ENCODE peak calls at places on chromosomes 5 and 9, in ten cellular contexts. J is activated CD4-positive, alpha-beta T cell treated with anti-CD3 and anti-CD28 coated beads, Interleukin-2, amount 10 ng/mL, durations not matched to agents 7 days and 5 days; Q is activated CD8-positive, alpha-beta memory T cell treated with anti-CD3 and anti-CD28 coated beads for 1 hour; E is naive thymus-derived CD8-positive, alpha-beta T cell; U is stimulated activated CD8-positive, alpha-beta memory T cell treated with anti-CD3 and anti-CD28 coated beads, Interleukin-4, amount 100 ng/mL, for 48 hours; W is GM13977; V is kidney glomerular epithelial cell; H is NCI-H1417; F is HuH-7; Z is MV-4-11. L is an unnamed sample.

GRCh38 chr5:112883192-112883591 is 22.1 kb downstream of the SRP19 start:
- DNase-seq in J (no peak), Q (no peak), E (no peak), U (no peak), W (no peak), V (no peak), H (no peak), F (no peak), Z (no peak), L (no peak)

GRCh38 chr5:174338204-174339010 is 292.9 kb downstream of the NSG2 start:
- DNase-seq in J (no peak), Q (no peak), E (no peak), U (no peak), W (no peak), V (no peak), H (peak), F (no peak), Z (no peak), L (peak)

GRCh38 chr5:66981705-66982387 is 214.8 kb downstream of the CD180 start:
- DNase-seq in J (no peak), Q (no peak), E (no peak), U (no peak), W (no peak), V (no peak), H (no peak), F (no peak), Z (no peak), L (no peak)

GRCh38 chr5:88785396-88786216 is 97.4 kb downstream of the MEF2C start:
- DNase-seq in J (no peak), Q (no peak), E (no peak), U (no peak), W (no peak), V (peak), H (peak), F (no peak), Z (peak), L (peak)

GRCh38 chr5:146574713-146575112 is 58.7 kb upstream of the GPR151 start:
- DNase-seq in J (no peak), Q (no peak), E (no peak), U (no peak), W (no peak), V (no peak), H (no peak), F (no peak), Z (peak), L (no peak)

GRCh38 chr9:127930298-127931091 is at the start of gene PIP5KL1:
- DNase-seq in J (peak), Q (no peak), E (peak), U (peak), W (peak), V (peak), H (peak), F (peak), Z (peak), L (peak)

GRCh38 chr9:100669968-100670367 is 92.1 kb downstream of the CAVIN4 start:
- DNase-seq in J (no peak), Q (no peak), E (no peak), U (no peak), W (no peak), V (no peak), H (peak), F (no peak), Z (no peak), L (no peak)

GRCh38 chr9:83182071-83182470 is 119.1 kb upstream of the RASEF start:
- DNase-seq in J (no peak), Q (no peak), E (no peak), U (no peak), W (no peak), V (peak), H (peak), F (no peak), Z (no peak), L (peak)

GRCh38 chr9:111481885-111482636 is 2.1 kb downstream of the ECPAS start:
- DNase-seq in J (no peak), Q (no peak), E (no peak), U (no peak), W (no peak), V (no peak), H (peak), F (peak), Z (peak), L (peak)

GRCh38 chr5:145445027-145445426 is 390.1 kb downstream of the PRELID2 start:
- DNase-seq in J (no peak), Q (no peak), E (no peak), U (no peak), W (no peak), V (no peak), H (no peak), F (no peak), Z (no peak), L (no peak)

GRCh38 chr5:157279605-157280239 is 13.8 kb downstream of the CYFIP2 start:
- DNase-seq in J (no peak), Q (no peak), E (no peak), U (no peak), W (no peak), V (no peak), H (no peak), F (no peak), Z (no peak), L (no peak)

GRCh38 chr9:93190656-93191353 is 6.9 kb downstream of the WNK2 start:
- DNase-seq in J (no peak), Q (no peak), E (no peak), U (no peak), W (no peak), V (no peak), H (no peak), F (no peak), Z (no peak), L (no peak)

GRCh38 chr5:154278908-154279307 is 88.4 kb downstream of the GALNT10 start:
- DNase-seq in J (no peak), Q (no peak), E (no peak), U (no peak), W (no peak), V (no peak), H (no peak), F (no peak), Z (no peak), L (no peak)

GRCh38 chr5:130974284-130974683 is 190.8 kb downstream of the HINT1 start:
- DNase-seq in J (no peak), Q (no peak), E (no peak), U (no peak), W (no peak), V (no peak), H (no peak), F (no peak), Z (peak), L (no peak)

GRCh38 chr5:99034336-99034735 is 105.5 kb upstream of the CHD1 start:
- DNase-seq in J (no peak), Q (no peak), E (no peak), U (no peak), W (no peak), V (no peak), H (no peak), F (no peak), Z (peak), L (peak)

L was measured in hepatocyte.